ENCODE peak calls at places on chromosomes 13 and 19, in six cellular contexts. One of them, this sample, is unnamed.

GRCh38 chr13:27960362-27961226 is 8.5 kb downstream of the CDX2 start:
- DNase-seq in HCT116: no peak
- DNase-seq in HepG2: peak
- DNase-seq in SK-N-SH: peak
- DNase-seq in H1: no peak
- DNase-seq in GM12878: no peak
- DNase-seq in this sample: peak

GRCh38 chr13:21010621-21011020 is 50.8 kb downstream of the LATS2 start:
- DNase-seq in HCT116: no peak
- DNase-seq in HepG2: peak
- DNase-seq in SK-N-SH: no peak
- DNase-seq in H1: no peak
- DNase-seq in GM12878: no peak
- DNase-seq in this sample: peak

GRCh38 chr19:378706-379105 is 30.2 kb downstream of the C2CD4C start:
- DNase-seq in HCT116: no peak
- DNase-seq in HepG2: no peak
- DNase-seq in SK-N-SH: no peak
- DNase-seq in H1: no peak
- DNase-seq in GM12878: no peak
- DNase-seq in this sample: no peak

GRCh38 chr13:110056640-110057039 is 250.3 kb downstream of the COL4A1 start:
- DNase-seq in HCT116: no peak
- DNase-seq in HepG2: no peak
- DNase-seq in SK-N-SH: no peak
- DNase-seq in H1: no peak
- DNase-seq in GM12878: no peak
- DNase-seq in this sample: no peak

GRCh38 chr13:55244991-55245644 is 1895.6 kb upstream of the PRR20A start:
- DNase-seq in HCT116: no peak
- DNase-seq in HepG2: peak
- DNase-seq in SK-N-SH: peak
- DNase-seq in H1: peak
- DNase-seq in GM12878: no peak
- DNase-seq in this sample: no peak

GRCh38 chr13:107551521-107551920 is 663.8 kb downstream of the LIG4 start:
- DNase-seq in HCT116: no peak
- DNase-seq in HepG2: no peak
- DNase-seq in SK-N-SH: no peak
- DNase-seq in H1: no peak
- DNase-seq in GM12878: no peak
- DNase-seq in this sample: no peak

GRCh38 chr19:23516266-23516665 is 121.0 kb upstream of the ZNF91 start:
- DNase-seq in HCT116: no peak
- DNase-seq in HepG2: no peak
- DNase-seq in SK-N-SH: no peak
- DNase-seq in H1: no peak
- DNase-seq in GM12878: no peak
- DNase-seq in this sample: no peak

GRCh38 chr19:33721735-33722297 is 74.9 kb upstream of the KCTD15 start:
- DNase-seq in HCT116: no peak
- DNase-seq in HepG2: no peak
- DNase-seq in SK-N-SH: no peak
- DNase-seq in H1: no peak
- DNase-seq in GM12878: no peak
- DNase-seq in this sample: no peak

GRCh38 chr13:111519490-111520170 is 199.2 kb downstream of the TEX29 start:
- DNase-seq in HCT116: no peak
- DNase-seq in HepG2: no peak
- DNase-seq in SK-N-SH: no peak
- DNase-seq in H1: no peak
- DNase-seq in GM12878: no peak
- DNase-seq in this sample: no peak

GRCh38 chr19:56538761-56539263 is at the start of gene ZFP28:
- DNase-seq in HCT116: no peak
- DNase-seq in HepG2: no peak
- DNase-seq in SK-N-SH: peak
- DNase-seq in H1: no peak
- DNase-seq in GM12878: no peak
- DNase-seq in this sample: no peak

GRCh38 chr19:8526345-8527062 is 12.5 kb upstream of the ZNF414 start:
- DNase-seq in HCT116: peak
- DNase-seq in HepG2: peak
- DNase-seq in SK-N-SH: peak
- DNase-seq in H1: peak
- DNase-seq in GM12878: no peak
- DNase-seq in this sample: peak

GRCh38 chr19:33639034-33639681 is 17.4 kb downstream of the CHST8 start:
- DNase-seq in HCT116: no peak
- DNase-seq in HepG2: no peak
- DNase-seq in SK-N-SH: no peak
- DNase-seq in H1: no peak
- DNase-seq in GM12878: no peak
- DNase-seq in this sample: no peak

GRCh38 chr13:29482504-29482903 is 113.0 kb downstream of the SLC7A1 start:
- DNase-seq in HCT116: no peak
- DNase-seq in HepG2: no peak
- DNase-seq in SK-N-SH: no peak
- DNase-seq in H1: no peak
- DNase-seq in GM12878: no peak
- DNase-seq in this sample: no peak

GRCh38 chr19:23817519-23817918 is 58.8 kb upstream of the ZNF681 start:
- DNase-seq in HCT116: peak
- DNase-seq in HepG2: peak
- DNase-seq in SK-N-SH: peak
- DNase-seq in H1: no peak
- DNase-seq in GM12878: no peak
- DNase-seq in this sample: peak

GRCh38 chr19:2015611-2015950 is at the start of gene BTBD2:
- DNase-seq in HCT116: peak
- DNase-seq in HepG2: no peak
- DNase-seq in SK-N-SH: peak
- DNase-seq in H1: no peak
- DNase-seq in GM12878: no peak
- DNase-seq in this sample: peak

GRCh38 chr19:23343434-23344010 is 51.7 kb downstream of the ZNF91 start:
- DNase-seq in HCT116: no peak
- DNase-seq in HepG2: no peak
- DNase-seq in SK-N-SH: no peak
- DNase-seq in H1: no peak
- DNase-seq in GM12878: no peak
- DNase-seq in this sample: no peak

GRCh38 chr13:86052141-86052540 is 252.9 kb upstream of the SLITRK6 start:
- DNase-seq in HCT116: no peak
- DNase-seq in HepG2: no peak
- DNase-seq in SK-N-SH: no peak
- DNase-seq in H1: no peak
- DNase-seq in GM12878: no peak
- DNase-seq in this sample: no peak

GRCh38 chr19:14554382-14554812 is 17.5 kb downstream of the NDUFB7 start:
- DNase-seq in HCT116: no peak
- DNase-seq in HepG2: peak
- DNase-seq in SK-N-SH: no peak
- DNase-seq in H1: no peak
- DNase-seq in GM12878: no peak
- DNase-seq in this sample: no peak

GRCh38 chr19:18649371-18650047 is 12.7 kb downstream of the KLHL26 start:
- DNase-seq in HCT116: no peak
- DNase-seq in HepG2: no peak
- DNase-seq in SK-N-SH: no peak
- DNase-seq in H1: no peak
- DNase-seq in GM12878: no peak
- DNase-seq in this sample: no peak

GRCh38 chr19:18650048-18650435 is 13.2 kb downstream of the KLHL26 start:
- DNase-seq in HCT116: no peak
- DNase-seq in HepG2: no peak
- DNase-seq in SK-N-SH: no peak
- DNase-seq in H1: no peak
- DNase-seq in GM12878: no peak
- DNase-seq in this sample: no peak

GRCh38 chr19:18651738-18652137 is 14.9 kb downstream of the KLHL26 start:
- DNase-seq in HCT116: no peak
- DNase-seq in HepG2: no peak
- DNase-seq in SK-N-SH: no peak
- DNase-seq in H1: no peak
- DNase-seq in GM12878: no peak
- DNase-seq in this sample: no peak

GRCh38 chr19:18650468-18651001 is 13.7 kb downstream of the KLHL26 start:
- DNase-seq in HCT116: no peak
- DNase-seq in HepG2: no peak
- DNase-seq in SK-N-SH: no peak
- DNase-seq in H1: no peak
- DNase-seq in GM12878: no peak
- DNase-seq in this sample: peak

GRCh38 chr19:18651300-18651699 is 14.5 kb downstream of the KLHL26 start:
- DNase-seq in HCT116: no peak
- DNase-seq in HepG2: no peak
- DNase-seq in SK-N-SH: no peak
- DNase-seq in H1: no peak
- DNase-seq in GM12878: no peak
- DNase-seq in this sample: no peak
- H3K4me2 ChIP-seq in HCT116: no peak
- H3K4me2 ChIP-seq in HepG2: no peak
- H3K4me2 ChIP-seq in SK-N-SH: no peak
- H3K4me2 ChIP-seq in H1: no peak
- H3K4me2 ChIP-seq in GM12878: no peak
- H3K4me2 ChIP-seq in this sample: no peak

DNA sequence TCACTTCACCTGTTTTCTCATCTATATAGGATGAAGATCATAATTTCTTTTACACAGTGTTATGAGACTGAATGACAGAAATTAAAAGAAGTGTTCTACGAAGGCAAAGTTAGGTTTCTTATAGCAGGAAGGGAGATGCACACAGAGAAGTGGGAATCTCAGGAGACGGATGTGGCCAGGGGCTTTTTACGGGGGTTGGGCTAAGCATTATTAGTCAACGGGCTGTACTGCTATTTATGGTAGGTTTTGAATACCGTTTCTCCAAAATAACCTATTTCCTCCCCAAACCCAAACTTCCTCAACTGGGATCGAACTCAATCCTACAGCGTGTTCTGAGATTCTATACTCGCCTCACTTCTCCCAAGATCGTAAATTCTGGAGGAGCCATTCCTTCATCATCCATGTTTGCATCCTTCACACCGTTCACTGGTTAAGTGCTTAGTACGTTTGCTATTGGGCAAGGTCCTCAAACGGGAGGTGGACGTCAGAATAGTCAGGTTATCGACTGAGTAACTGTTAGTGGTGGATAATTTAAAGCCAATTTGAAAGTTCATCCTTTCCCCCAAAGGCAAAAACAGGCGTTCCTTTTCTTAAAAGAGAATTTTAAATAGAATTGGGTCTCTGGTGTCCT is 1.2 kb upstream of the TRIM13 start:
- DNase-seq in HCT116: no peak
- DNase-seq in HepG2: no peak
- DNase-seq in SK-N-SH: peak
- DNase-seq in H1: no peak
- DNase-seq in GM12878: peak
- DNase-seq in this sample: no peak
- TF ChIP-seq YY1 in HCT116: no peak
- TF ChIP-seq YY1 in HepG2: no peak
- TF ChIP-seq YY1 in SK-N-SH: no peak
- TF ChIP-seq YY1 in H1: no peak
- TF ChIP-seq YY1 in GM12878: no peak
- TF ChIP-seq YY1 in this sample: no peak

DNA sequence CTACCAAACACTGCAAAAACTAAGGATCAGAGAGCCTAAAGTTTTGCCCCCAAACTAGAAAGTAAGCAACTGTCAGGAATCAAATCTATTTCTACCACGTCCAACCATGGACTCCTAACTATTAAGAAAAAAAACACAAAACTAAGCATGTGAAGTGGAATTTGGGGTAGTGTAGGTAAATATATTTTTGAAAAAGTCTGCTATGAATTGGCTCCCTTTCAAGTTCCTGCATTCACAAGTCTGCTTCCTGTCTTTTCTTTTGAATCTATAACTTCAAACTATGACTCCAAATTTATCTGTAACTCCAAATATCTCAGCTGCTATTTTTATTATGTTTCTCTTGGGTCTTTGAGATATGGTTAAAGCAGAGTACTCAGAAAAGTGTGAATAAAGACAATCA is 47.0 kb downstream of the PCDH9 start:
- DNase-seq in HCT116: no peak
- DNase-seq in HepG2: no peak
- DNase-seq in SK-N-SH: no peak
- DNase-seq in H1: no peak
- DNase-seq in GM12878: no peak
- DNase-seq in this sample: no peak
- H3K4me2 ChIP-seq in HCT116: no peak
- H3K4me2 ChIP-seq in HepG2: no peak
- H3K4me2 ChIP-seq in SK-N-SH: no peak
- H3K4me2 ChIP-seq in H1: no peak
- H3K4me2 ChIP-seq in GM12878: no peak
- H3K4me2 ChIP-seq in this sample: no peak

DNA sequence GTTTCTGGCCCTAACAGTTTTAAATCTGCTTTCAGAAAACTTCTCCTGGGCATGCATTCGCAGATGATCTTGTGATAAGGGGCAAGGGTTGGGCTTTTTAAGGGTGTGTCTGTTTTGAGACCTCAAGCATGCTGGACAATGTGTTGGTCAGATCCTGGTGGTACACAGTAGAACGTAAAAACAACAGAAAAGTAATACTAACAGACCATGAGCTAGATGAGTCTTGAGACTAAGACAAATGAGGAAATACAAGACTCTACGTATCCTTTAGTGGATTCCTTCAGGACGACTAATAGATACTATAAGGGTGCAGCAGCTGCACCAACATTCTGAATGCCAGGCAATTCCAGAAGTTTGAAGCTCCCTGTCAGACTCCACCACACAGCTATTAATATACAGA is 237.6 kb downstream of the DNAJC15 start:
- DNase-seq in HCT116: no peak
- DNase-seq in HepG2: no peak
- DNase-seq in SK-N-SH: no peak
- DNase-seq in H1: no peak
- DNase-seq in GM12878: no peak
- DNase-seq in this sample: no peak
- TF ChIP-seq YY1 in HCT116: no peak
- TF ChIP-seq YY1 in HepG2: no peak
- TF ChIP-seq YY1 in SK-N-SH: no peak
- TF ChIP-seq YY1 in H1: no peak
- TF ChIP-seq YY1 in GM12878: no peak
- TF ChIP-seq YY1 in this sample: no peak

DNA sequence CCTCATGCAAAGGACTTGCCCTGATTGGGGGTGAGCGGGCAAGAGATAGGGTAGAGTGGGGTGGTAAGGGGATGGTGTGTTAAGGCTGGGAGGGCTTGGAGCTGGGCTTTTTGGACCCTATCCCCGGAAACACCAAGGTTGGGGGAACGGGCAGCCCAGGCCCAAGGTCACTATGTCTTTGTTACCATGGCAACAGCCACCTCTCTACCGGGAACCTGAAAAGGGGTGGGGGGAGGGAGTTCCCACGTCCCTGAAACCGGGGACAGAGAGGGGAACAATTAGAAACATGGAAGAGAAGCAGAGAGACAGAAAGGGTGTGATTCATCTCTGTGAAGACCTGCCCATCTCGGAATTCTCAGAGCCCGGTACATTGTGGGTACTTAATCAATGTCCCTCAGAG is 6.7 kb upstream of the LRFN1 start:
- DNase-seq in HCT116: no peak
- DNase-seq in HepG2: no peak
- DNase-seq in SK-N-SH: no peak
- DNase-seq in H1: no peak
- DNase-seq in GM12878: no peak
- DNase-seq in this sample: no peak
- H3K4me2 ChIP-seq in HCT116: no peak
- H3K4me2 ChIP-seq in HepG2: no peak
- H3K4me2 ChIP-seq in SK-N-SH: no peak
- H3K4me2 ChIP-seq in H1: no peak
- H3K4me2 ChIP-seq in GM12878: no peak
- H3K4me2 ChIP-seq in this sample: no peak

GRCh38 chr19:16859626-16860025 is 29.2 kb upstream of the F2RL3 start:
- DNase-seq in HCT116: no peak
- DNase-seq in HepG2: no peak
- DNase-seq in SK-N-SH: no peak
- DNase-seq in H1: no peak
- DNase-seq in GM12878: no peak
- DNase-seq in this sample: no peak
- TF ChIP-seq YY1 in HCT116: no peak
- TF ChIP-seq YY1 in HepG2: no peak
- TF ChIP-seq YY1 in SK-N-SH: no peak
- TF ChIP-seq YY1 in H1: no peak
- TF ChIP-seq YY1 in GM12878: no peak
- TF ChIP-seq YY1 in this sample: no peak